ENCODE peak calls at places on chromosomes 5 and 9, in nine cellular contexts. B is HCT116, D is GM23248, H is osteoblast, C is neural progenitor cell, L is neuronal stem cell, K is H9, O is GM12878, T is GM23338. Y is an unnamed sample.

GRCh38 chr5:154385236-154385512 is 60.6 kb upstream of the SAP30L start:
- DNase-seq in D (no peak), H (no peak), C (no peak), L (no peak), K (no peak), O (no peak), T (no peak), B (no peak), Y (no peak)

GRCh38 chr9:6134661-6135177 is 80.9 kb upstream of the IL33 start:
- DNase-seq in D (peak), C (no peak), L (no peak), H (no peak), B (no peak), T (no peak), O (no peak), K (no peak), Y (no peak)

GRCh38 chr5:172892713-172893112 is 58.7 kb downstream of the ERGIC1 start:
- DNase-seq in D (no peak), B (no peak), T (no peak), L (no peak), K (no peak), C (no peak), H (no peak), O (no peak), Y (no peak)

GRCh38 chr5:43195670-43196265 is 3.7 kb downstream of the NIM1K start:
- DNase-seq in T (no peak), K (no peak), H (no peak), O (no peak), D (no peak), L (no peak), B (no peak), C (no peak), Y (no peak)

GRCh38 chr9:136623016-136623848 is 39.5 kb upstream of the EGFL7 start:
- DNase-seq in C (no peak), D (no peak), K (no peak), L (no peak), T (no peak), H (no peak), B (no peak), O (no peak), Y (no peak)

GRCh38 chr5:27328480-27328879 is 290.1 kb upstream of the CDH9 start:
- DNase-seq in K (no peak), B (no peak), C (no peak), H (peak), D (peak), O (no peak), L (no peak), T (no peak), Y (peak)

GRCh38 chr9:136044971-136045594 is 50.0 kb downstream of the NACC2 start:
- DNase-seq in H (peak), B (no peak), T (no peak), O (no peak), K (no peak), D (no peak), C (no peak), L (no peak), Y (no peak)

GRCh38 chr9:76027426-76027825 is 137.0 kb downstream of the PCSK5 start:
- DNase-seq in L (no peak), T (no peak), D (no peak), K (no peak), C (no peak), H (no peak), B (no peak), O (no peak), Y (no peak)

GRCh38 chr9:125409637-125410521 is 148.3 kb downstream of the GAPVD1 start:
- DNase-seq in D (peak), B (peak), K (peak), O (no peak), T (peak), L (no peak), C (peak), H (peak), Y (peak)

GRCh38 chr9:136831002-136831719 is 11.1 kb upstream of the AJM1 start:
- DNase-seq in B (no peak), H (no peak), L (no peak), T (no peak), D (no peak), K (no peak), O (no peak), C (no peak), Y (no peak)

GRCh38 chr9:107219486-107219853 is 63.6 kb upstream of the RAD23B start:
- DNase-seq in T (no peak), O (peak), L (no peak), D (no peak), C (no peak), B (no peak), H (no peak), K (no peak), Y (no peak)

GRCh38 chr9:69060766-69061165 is 25.2 kb downstream of the FXN start:
- DNase-seq in K (no peak), O (no peak), L (no peak), D (no peak), C (no peak), B (no peak), H (no peak), T (peak), Y (no peak)

GRCh38 chr5:123359866-123360569 is 63.2 kb downstream of the CEP120 start:
- DNase-seq in D (peak), H (no peak), K (no peak), L (no peak), O (no peak), C (no peak), T (no peak), B (no peak), Y (no peak)

GRCh38 chr5:59036274-59036961 is 453.5 kb downstream of the RAB3C start:
- DNase-seq in C (no peak), B (peak), L (no peak), D (peak), O (no peak), K (no peak), H (peak), T (no peak), Y (peak)

GRCh38 chr9:95980262-95981125 is 105.0 kb downstream of the ERCC6L2 start:
- DNase-seq in O (no peak), T (no peak), H (no peak), D (peak), B (no peak), K (no peak), C (no peak), L (no peak), Y (no peak)

GRCh38 chr5:170681013-170681433 is 102.5 kb upstream of the GABRP start:
- DNase-seq in C (peak), K (peak), D (peak), B (no peak), T (peak), H (peak), L (peak), O (no peak), Y (peak)

GRCh38 chr5:155049569-155050383 is 36.2 kb downstream of the KIF4B start:
- DNase-seq in C (peak), B (peak), H (no peak), L (no peak), K (peak), O (no peak), T (peak), D (peak), Y (peak)

GRCh38 chr5:4226565-4226964 is 630.9 kb downstream of the IRX1 start:
- DNase-seq in H (no peak), B (no peak), K (no peak), L (no peak), C (no peak), O (no peak), D (no peak), T (no peak), Y (no peak)

GRCh38 chr9:99722852-99723251 is 98.8 kb upstream of the NR4A3 start:
- DNase-seq in C (no peak), B (no peak), D (no peak), K (no peak), H (no peak), L (no peak), O (no peak), T (no peak), Y (no peak)

DNA sequence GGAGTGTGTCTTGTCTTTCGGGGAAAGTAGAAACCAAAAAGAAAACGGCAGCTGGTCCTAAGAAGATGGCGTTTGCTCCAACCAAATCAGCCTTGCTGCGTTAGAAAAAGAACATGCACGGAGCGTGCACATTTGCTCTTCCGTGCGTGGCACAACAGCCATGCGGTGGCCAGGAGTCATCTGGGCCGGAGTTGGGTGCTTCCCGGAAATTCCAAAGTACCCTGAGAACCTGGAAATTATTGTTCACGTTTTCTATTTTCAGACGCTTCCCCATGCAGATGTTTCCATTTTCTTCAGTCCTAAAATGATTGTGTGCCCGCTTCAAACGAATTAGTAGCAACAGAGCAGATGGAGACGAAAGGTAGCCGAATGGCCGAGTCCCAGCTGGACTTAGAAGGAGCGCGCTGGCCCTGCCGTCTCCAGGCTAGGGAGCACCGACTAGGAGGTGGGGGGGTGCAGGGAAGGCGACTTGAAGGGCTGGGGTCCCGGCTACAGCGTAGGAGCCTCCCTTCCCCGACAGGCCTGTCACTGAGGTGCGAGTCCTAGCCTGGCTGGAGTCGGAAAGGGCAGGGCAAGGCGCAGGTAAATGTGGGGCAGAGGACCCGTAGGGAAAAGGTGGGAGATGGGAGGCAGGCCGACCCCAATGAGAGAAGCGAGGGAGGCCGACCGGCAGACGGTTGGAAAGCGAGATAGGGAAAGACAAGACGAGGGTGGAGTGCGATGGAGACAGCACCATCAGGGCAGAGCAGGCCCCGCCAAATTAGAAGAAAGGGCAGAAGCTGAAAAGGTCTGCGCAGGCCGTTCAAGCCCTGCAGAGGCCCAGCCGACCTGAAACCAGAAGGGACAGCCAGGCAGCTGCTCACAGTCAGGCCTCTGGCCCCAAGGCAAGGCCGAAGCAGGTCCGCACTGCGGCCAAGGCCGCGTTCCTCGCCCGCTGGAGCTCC is 1.4 kb downstream of the BARX1 start:
- DNase-seq in L (no peak), H (no peak), T (peak), D (no peak), B (no peak), O (no peak), C (peak), K (peak), Y (no peak)
- H2AFZ ChIP-seq in L (peak), H (peak), T (peak), D (no peak), B (no peak), O (no peak), C (peak), K (no peak), Y (no peak)

GRCh38 chr9:134064711-134065110 is 3.1 kb downstream of the BRD3 start:
- DNase-seq in L (no peak), T (peak), C (peak), B (no peak), K (peak), D (no peak), H (peak), O (no peak), Y (no peak)

GRCh38 chr9:134066546-134066922 is 1.3 kb downstream of the BRD3 start:
- DNase-seq in O (no peak), H (peak), L (no peak), T (no peak), B (no peak), D (peak), K (no peak), C (peak), Y (peak)

GRCh38 chr9:134066923-134067851 is 639 bp downstream of the BRD3 start:
- DNase-seq in H (peak), O (no peak), C (peak), L (no peak), D (peak), T (peak), B (no peak), K (no peak), Y (peak)

GRCh38 chr9:134063876-134064450 is 3.9 kb downstream of the BRD3 start:
- DNase-seq in L (no peak), C (peak), K (peak), H (peak), D (no peak), B (no peak), O (no peak), T (no peak), Y (no peak)

DNA sequence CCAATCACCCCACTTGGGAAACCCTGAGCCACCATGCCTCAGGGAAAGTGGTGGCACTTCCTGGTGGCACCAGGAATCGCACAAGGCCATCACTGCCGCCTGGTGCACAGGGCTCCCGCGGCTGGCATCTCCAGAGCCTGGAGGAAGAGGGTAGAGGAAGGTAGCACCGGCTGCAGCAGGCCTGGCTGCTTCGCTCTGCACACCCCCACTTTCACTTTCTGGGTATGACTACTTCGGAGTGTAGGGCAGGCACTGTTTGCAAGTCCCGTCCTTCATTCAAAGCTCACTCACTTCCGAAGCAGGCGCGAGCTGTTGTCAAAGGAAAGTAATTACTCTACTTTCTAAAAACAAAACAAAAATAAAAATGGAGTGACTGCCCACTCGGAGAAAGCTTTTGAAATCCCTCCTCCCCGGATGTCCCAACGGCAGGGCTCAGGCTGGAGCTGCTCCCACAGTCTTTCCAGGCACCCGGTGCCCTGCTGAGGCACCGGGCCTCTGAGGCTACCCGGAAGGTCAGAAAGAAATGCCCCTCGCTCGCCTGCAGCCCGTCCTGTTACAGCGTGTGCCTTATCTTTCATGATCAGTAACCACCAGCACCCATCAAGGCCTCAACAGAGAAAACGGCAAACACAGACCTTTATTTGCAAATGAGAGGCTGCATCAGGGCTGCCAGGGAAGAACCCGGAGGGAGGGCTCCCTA is 2.0 kb downstream of the BRD3 start:
- DNase-seq in T (no peak), C (peak), O (peak), K (peak), L (no peak), B (no peak), H (peak), D (peak), Y (peak)
- H2AFZ ChIP-seq in T (no peak), C (no peak), O (peak), K (no peak), L (no peak), B (no peak), H (peak), D (peak), Y (no peak)

DNA sequence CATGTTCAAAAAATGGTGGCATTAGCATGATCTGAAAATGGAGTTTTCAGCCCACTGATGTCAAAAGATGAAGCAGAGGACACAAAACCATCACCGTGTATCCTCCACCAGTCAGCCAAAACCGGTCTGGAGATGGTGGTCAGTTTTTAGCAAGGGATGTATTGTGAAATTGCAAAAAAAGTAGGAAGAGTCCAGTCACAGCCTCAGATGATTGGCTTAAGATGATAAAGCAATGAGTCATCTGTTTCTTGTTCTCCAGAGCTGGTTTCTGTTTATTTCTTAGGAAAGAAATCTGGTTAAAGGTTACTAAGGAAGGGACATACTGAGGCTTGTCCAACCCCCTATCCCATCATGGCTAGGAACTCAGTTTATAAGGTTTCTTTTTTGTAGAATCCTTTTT is 47.8 kb downstream of the DEPDC1B start:
- DNase-seq in B (no peak), L (no peak), C (no peak), K (no peak), D (peak), H (peak), O (no peak), T (no peak), Y (peak)
- H2AFZ ChIP-seq in B (no peak), L (no peak), C (no peak), K (no peak), D (peak), H (peak), O (no peak), T (no peak), Y (peak)

DNA sequence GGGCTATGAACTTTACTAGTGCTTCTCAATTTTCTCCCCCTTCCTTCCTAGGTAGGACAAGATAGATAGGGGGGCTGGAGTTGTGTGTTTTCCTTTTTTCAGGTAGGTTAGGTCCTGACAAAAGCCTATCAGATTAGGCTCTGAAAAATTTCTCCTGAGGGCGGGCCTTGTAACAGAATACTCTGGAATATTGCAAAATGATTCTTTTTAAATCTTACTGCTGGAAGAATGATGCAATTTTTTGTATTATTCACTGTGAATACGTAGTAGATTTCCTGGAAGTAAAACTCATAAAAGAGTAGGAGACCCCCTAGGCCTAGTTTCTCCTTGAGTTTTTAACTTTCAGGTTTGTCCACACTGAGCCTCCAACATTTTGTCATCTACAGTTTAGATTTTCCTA is 1701.8 kb downstream of the EFNA5 start:
- DNase-seq in K (no peak), C (no peak), B (no peak), L (no peak), T (no peak), O (no peak), D (peak), H (no peak), Y (no peak)
- H2AFZ ChIP-seq in K (no peak), C (no peak), B (no peak), L (peak), T (peak), O (no peak), D (peak), H (peak), Y (no peak)

GRCh38 chr5:32908646-32909045 is 197.5 kb downstream of the NPR3 start:
- DNase-seq in C (no peak), T (no peak), O (no peak), L (no peak), B (no peak), H (no peak), D (peak), K (no peak), Y (peak)

GRCh38 chr5:32903613-32904012 is 192.5 kb downstream of the NPR3 start:
- DNase-seq in H (no peak), C (no peak), K (no peak), O (no peak), B (no peak), L (no peak), T (no peak), D (no peak), Y (no peak)

GRCh38 chr5:32909207-32909606 is 198.1 kb downstream of the NPR3 start:
- DNase-seq in L (no peak), K (no peak), H (no peak), T (no peak), B (no peak), D (peak), O (no peak), C (no peak), Y (peak)
- H2AFZ ChIP-seq in L (no peak), K (no peak), H (no peak), T (no peak), B (no peak), D (no peak), O (no peak), C (no peak), Y (no peak)

GRCh38 chr5:79703381-79703645 is 13.7 kb downstream of the CMYA5 start:
- DNase-seq in C (no peak), L (no peak), H (no peak), D (no peak), K (no peak), O (no peak), B (no peak), T (no peak), Y (no peak)

GRCh38 chr5:79697222-79698164 is 7.9 kb downstream of the CMYA5 start:
- DNase-seq in K (no peak), C (no peak), B (no peak), D (peak), T (no peak), O (no peak), H (peak), L (no peak), Y (peak)

GRCh38 chr5:79695501-79695900 is 5.9 kb downstream of the CMYA5 start:
- DNase-seq in O (no peak), H (no peak), D (no peak), B (no peak), T (no peak), K (no peak), L (no peak), C (no peak), Y (no peak)

GRCh38 chr5:79702606-79703380 is 13.2 kb downstream of the CMYA5 start:
- DNase-seq in B (no peak), D (peak), O (no peak), K (peak), T (peak), L (no peak), H (no peak), C (peak), Y (peak)

DNA sequence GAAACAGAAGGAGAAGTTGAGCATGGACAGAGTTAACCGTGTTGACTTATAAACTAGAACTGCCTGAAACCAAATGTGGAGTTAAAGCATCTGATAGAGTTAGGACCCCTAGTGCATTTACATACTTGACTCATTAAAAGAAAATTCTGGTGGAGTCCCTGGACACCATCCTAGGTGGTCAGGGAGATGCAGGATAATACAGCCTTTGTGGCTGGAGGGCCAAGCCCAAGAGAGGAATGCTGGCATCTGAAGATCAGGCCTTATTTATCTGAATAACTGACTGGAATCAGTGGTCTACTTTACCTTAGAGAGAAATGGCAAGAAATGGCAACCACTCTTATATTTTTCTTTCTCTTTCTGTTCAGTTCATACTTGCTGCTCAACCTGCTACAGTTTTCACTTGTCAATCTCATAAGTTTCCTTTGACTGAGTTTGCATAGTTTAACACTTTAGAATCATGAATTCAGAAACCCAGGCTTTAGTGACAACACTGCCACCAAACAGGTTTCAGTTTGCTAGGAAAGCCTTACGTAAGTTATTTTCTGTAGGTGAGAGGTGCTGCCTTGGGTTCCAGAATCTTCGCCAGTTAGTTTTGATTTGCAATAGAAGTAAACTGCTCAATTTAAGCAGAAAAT is 10.2 kb downstream of the CMYA5 start:
- DNase-seq in L (no peak), O (no peak), H (no peak), C (no peak), T (no peak), B (no peak), D (no peak), K (no peak), Y (no peak)
- H2AFZ ChIP-seq in L (no peak), O (peak), H (no peak), C (no peak), T (no peak), B (no peak), D (no peak), K (no peak), Y (no peak)

Y was measured in mesenchymal stem cell.